ENCODE peak calls at places on chromosomes 3 and 15, in five cellular contexts. X is HL-60, M is MCF 10A, P is WTC11, R is SK-MEL-5. J is an unnamed sample.

GRCh38 chr3:27657404-27657803 is 64.7 kb downstream of the EOMES start:
- DNase-seq in P (no peak), M (peak), X (no peak), R (no peak), J (no peak)

GRCh38 chr15:41849861-41850260 is 11.2 kb downstream of the PLA2G4B start:
- DNase-seq in M (peak), X (no peak), R (no peak), P (no peak), J (no peak)

GRCh38 chr3:173711619-173712018 is 314.1 kb downstream of the NLGN1 start:
- DNase-seq in M (no peak), R (peak), P (no peak), X (no peak), J (no peak)

GRCh38 chr15:71114887-71115566 is at the start of gene THSD4:
- DNase-seq in P (peak), M (peak), X (peak), R (peak), J (no peak)

GRCh38 chr15:47551079-47551478 is 166.2 kb upstream of the SEMA6D start:
- DNase-seq in M (no peak), R (peak), X (no peak), P (peak), J (no peak)

GRCh38 chr15:63329567-63330350 is 51.9 kb downstream of the CA12 start:
- DNase-seq in P (no peak), X (no peak), M (no peak), R (no peak), J (no peak)

GRCh38 chr15:42490246-42490742 is 647 bp downstream of the ZNF106 start:
- DNase-seq in M (no peak), X (no peak), R (peak), P (no peak), J (no peak)

GRCh38 chr3:66182228-66182627 is 38.6 kb upstream of the SLC25A26 start:
- DNase-seq in X (no peak), R (no peak), P (no peak), M (no peak), J (no peak)

GRCh38 chr3:120601554-120601953 is 5.4 kb downstream of the NDUFB4 start:
- DNase-seq in P (no peak), M (no peak), R (no peak), X (no peak), J (no peak)

GRCh38 chr3:177473903-177474302 is 276.6 kb upstream of the TBL1XR1 start:
- DNase-seq in X (no peak), R (no peak), M (no peak), P (no peak), J (no peak)

GRCh38 chr3:132984181-132984580 is 54.0 kb upstream of the TMEM108 start:
- DNase-seq in X (no peak), R (no peak), P (no peak), M (peak), J (no peak)

GRCh38 chr15:98901438-98901837 is 106.2 kb downstream of the PGPEP1L start:
- DNase-seq in P (no peak), X (no peak), R (no peak), M (no peak), J (no peak)

GRCh38 chr3:112651516-112651915 is 10.6 kb upstream of the CCDC80 start:
- DNase-seq in M (no peak), P (no peak), R (no peak), X (no peak), J (no peak)

GRCh38 chr3:72628065-72628464 is 220.2 kb downstream of the SHQ1 start:
- DNase-seq in M (peak), X (no peak), R (no peak), P (no peak), J (no peak)

GRCh38 chr15:69082041-69082502 is 67.6 kb downstream of the NOX5 start:
- DNase-seq in P (no peak), M (no peak), X (no peak), R (peak), J (no peak)

GRCh38 chr3:59607628-59608027 is 557.8 kb upstream of the CFAP20DC start:
- DNase-seq in X (no peak), P (no peak), M (peak), R (peak), J (no peak)

GRCh38 chr15:47511241-47511640 is 206.1 kb upstream of the SEMA6D start:
- DNase-seq in R (no peak), P (no peak), X (no peak), M (no peak), J (no peak)

GRCh38 chr3:99503350-99503749 is 135.0 kb upstream of the COL8A1 start:
- DNase-seq in P (no peak), M (peak), X (no peak), R (no peak), J (no peak)

GRCh38 chr3:194585880-194586281 is 47.3 kb downstream of the TMEM44 start:
- DNase-seq in P (no peak), R (peak), M (no peak), X (no peak), J (no peak)

GRCh38 chr3:173785004-173785403 is 387.5 kb downstream of the NLGN1 start:
- DNase-seq in M (peak), R (peak), X (no peak), P (peak), J (no peak)

GRCh38 chr3:14602006-14602803 is 49.4 kb upstream of the CCDC174 start:
- DNase-seq in R (no peak), X (no peak), M (no peak), P (peak), J (no peak)

GRCh38 chr3:112770026-112770626 is 76.5 kb downstream of the CD200R1L start:
- DNase-seq in R (peak), X (no peak), M (peak), P (peak), J (peak)

GRCh38 chr3:50572801-50573371 is 3.6 kb downstream of the HEMK1 start:
- DNase-seq in M (no peak), R (no peak), P (no peak), X (no peak), J (no peak)

GRCh38 chr3:23480324-23480704 is 277.2 kb downstream of the UBE2E2 start:
- DNase-seq in R (no peak), X (no peak), M (no peak), P (peak), J (no peak)

GRCh38 chr3:101495552-101495951 is 17.5 kb downstream of the SENP7 start:
- DNase-seq in X (no peak), R (peak), M (no peak), P (no peak), J (no peak)